ENCODE peak calls at places on chromosomes 2 and 18, in five cellular contexts. G is CD8-positive, alpha-beta T cell; X is hepatocyte; J is cardiac muscle cell; P is NT2/D1. B is an unnamed sample. For H3K4me1, the result is how much of the 10 kb centered on the place peaks cover.

GRCh38 chr2:37168217-37168981 is 11.6 kb upstream of the EIF2AK2 start:
- DNase-seq in J (peak), X (peak), P (no peak), G (peak), B (peak)

GRCh38 chr2:236824836-236825235 is 255.2 kb downstream of the ACKR3 start:
- DNase-seq in P (no peak), G (no peak), J (no peak), X (peak), B (peak)

GRCh38 chr2:23386422-23387220 is 1.6 kb downstream of the KLHL29 start:
- DNase-seq in X (peak), G (peak), J (peak), P (no peak), B (peak)

GRCh38 chr2:149894226-149894625 is 306.7 kb upstream of the MMADHC start:
- DNase-seq in X (no peak), J (no peak), G (no peak), P (no peak), B (no peak)

GRCh38 chr2:176158855-176159677 is 2.0 kb downstream of the HOXD3 start:
- DNase-seq in G (no peak), P (no peak), J (no peak), X (no peak), B (no peak)

GRCh38 chr2:209946539-209946938 is 55.9 kb upstream of the RPE start:
- DNase-seq in P (no peak), J (no peak), X (no peak), G (no peak), B (no peak)

GRCh38 chr2:43519711-43520221 is 76.1 kb downstream of the THADA start:
- DNase-seq in P (no peak), J (no peak), X (no peak), G (no peak), B (no peak)

GRCh38 chr2:190183535-190183934 is 121.0 kb upstream of the MSTN start:
- DNase-seq in J (no peak), X (no peak), P (no peak), G (no peak), B (no peak)

GRCh38 chr2:106094101-106094860 is 99.8 kb downstream of the UXS1 start:
- DNase-seq in P (no peak), G (peak), J (no peak), X (no peak), B (no peak)

GRCh38 chr18:31684279-31685096 is at the start of gene B4GALT6:
- DNase-seq in X (peak), G (no peak), P (peak), J (peak), B (peak)

GRCh38 chr2:74524955-74525716 is 895 bp downstream of the DQX1 start:
- DNase-seq in X (no peak), P (no peak), G (no peak), J (no peak), B (no peak)

GRCh38 chr2:174602741-174603140 is 5.1 kb upstream of the WIPF1 start:
- DNase-seq in X (no peak), G (no peak), J (no peak), P (no peak), B (no peak)

GRCh38 chr2:69280796-69281412 is 106.1 kb downstream of the GFPT1 start:
- DNase-seq in X (no peak), G (no peak), P (no peak), J (no peak), B (no peak)

GRCh38 chr2:209578394-209579006 is 154.7 kb downstream of the MAP2 start:
- DNase-seq in X (no peak), G (no peak), P (no peak), J (no peak), B (no peak)

GRCh38 chr2:179195146-179195545 is 69.5 kb downstream of the SESTD1 start:
- DNase-seq in G (no peak), X (no peak), J (no peak), P (no peak), B (no peak)

GRCh38 chr2:32095671-32096070 is 32.3 kb downstream of the SPAST start:
- DNase-seq in X (no peak), J (no peak), G (no peak), P (no peak), B (no peak)

GRCh38 chr18:7117390-7118355 is at the start of gene LAMA1:
- DNase-seq in P (peak), X (peak), G (no peak), J (peak), B (no peak)

GRCh38 chr2:3024401-3024935 is 353.1 kb downstream of the EIPR1 start:
- DNase-seq in J (no peak), P (no peak), X (no peak), G (no peak), B (no peak)

GRCh38 chr2:26591619-26592505 is 49.3 kb downstream of the CIB4 start:
- DNase-seq in P (no peak), J (no peak), G (no peak), X (no peak), B (no peak)

GRCh38 chr2:29495536-29495935 is 380.3 kb downstream of the CLIP4 start:
- DNase-seq in X (no peak), G (no peak), P (no peak), J (no peak), B (no peak)

GRCh38 chr18:75041586-75041985 is 167.4 kb downstream of the PTGR3 start:
- DNase-seq in X (no peak), G (no peak), J (no peak), P (no peak), B (no peak)

GRCh38 chr2:98759827-98760625 is 29.1 kb upstream of the MGAT4A start:
- DNase-seq in P (no peak), X (no peak), J (no peak), G (no peak), B (no peak)

GRCh38 chr2:157256621-157257020 is 884 bp upstream of the GALNT5 start:
- DNase-seq in P (no peak), X (no peak), J (no peak), G (no peak), B (no peak)

GRCh38 chr18:74450626-74451025 is 6.5 kb downstream of the DIPK1C start:
- DNase-seq in J (no peak), P (no peak), G (no peak), X (no peak), B (no peak)

GRCh38 chr2:236568068-236568921 is 1.3 kb upstream of the ACKR3 start:
- DNase-seq in P (no peak), X (peak), J (peak), G (peak), B (peak)

GRCh38 chr18:9898792-9899549 is 13.2 kb downstream of the TXNDC2 start:
- DNase-seq in P (no peak), G (no peak), J (no peak), X (peak), B (peak)

GRCh38 chr2:138485019-138485418 is 16.6 kb upstream of the SPOPL start:
- DNase-seq in J (no peak), X (no peak), G (no peak), P (no peak), B (no peak)

GRCh38 chr18:51563401-51563800 is 365.9 kb upstream of the MEX3C start:
- DNase-seq in J (no peak), G (no peak), P (no peak), X (no peak), B (no peak)

GRCh38 chr2:209005371-209005770 is 418.5 kb upstream of the MAP2 start:
- DNase-seq in J (no peak), P (no peak), X (no peak), G (no peak), B (no peak)

GRCh38 chr18:31976242-31976641 is 33.3 kb upstream of the TRAPPC8 start:
- DNase-seq in X (no peak), G (no peak), J (peak), P (no peak), B (no peak)

GRCh38 chr2:209536363-209536762 is 112.5 kb downstream of the MAP2 start:
- DNase-seq in P (no peak), X (no peak), G (no peak), J (no peak), B (no peak)

GRCh38 chr2:11786191-11786590 is 39.8 kb downstream of the LPIN1 start:
- DNase-seq in J (no peak), X (no peak), P (no peak), G (no peak), B (no peak)

DNA sequence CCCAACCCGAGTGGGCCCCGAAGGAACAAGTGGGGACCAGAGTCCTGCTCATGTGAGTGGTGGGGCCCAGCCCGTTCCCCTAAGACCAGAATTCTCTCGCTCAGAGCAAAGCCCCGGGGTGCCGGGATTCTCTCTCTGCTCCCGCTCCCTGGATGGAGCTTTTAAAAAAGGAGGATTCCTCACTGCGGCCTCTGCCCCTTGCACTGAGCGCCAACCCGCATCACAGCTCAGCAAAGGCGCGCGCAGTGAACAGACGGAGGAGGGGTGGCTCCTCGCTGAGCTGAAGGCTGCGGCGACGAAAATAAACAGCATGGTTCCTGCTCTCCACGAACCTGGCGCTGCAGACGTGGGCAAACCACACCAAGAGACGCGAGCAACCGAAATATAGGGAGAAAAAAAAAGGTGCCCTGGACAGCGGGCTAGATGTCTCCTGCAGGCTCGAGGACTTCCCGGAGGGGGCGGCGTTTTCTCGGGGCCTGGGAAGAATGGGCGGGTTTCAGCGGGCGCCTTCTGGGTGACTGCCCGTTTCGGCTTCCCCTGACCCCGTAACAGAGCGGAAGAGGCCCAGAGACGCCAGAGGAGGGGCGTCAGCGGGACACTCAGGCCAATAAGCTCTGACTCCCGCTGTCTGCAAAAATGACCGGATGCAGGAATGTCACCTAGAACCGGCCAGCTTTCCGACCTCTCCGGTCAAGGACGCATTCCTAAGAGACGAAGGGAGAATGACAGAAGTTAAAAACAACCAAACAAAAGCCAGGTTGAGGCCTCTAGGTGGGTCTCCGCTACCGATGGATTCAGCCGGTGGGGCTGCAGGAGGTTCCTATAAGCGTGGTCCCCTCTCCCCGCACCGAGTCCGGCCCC is 819 bp upstream of the KLF11 start:
- DNase-seq in J (peak), X (peak), P (no peak), G (peak), B (peak)
- H3K4me1 ChIP-seq in J (under half), X (under half), P (under half), G (under half), B (under half)

GRCh38 chr2:215749092-215749957 is 264.0 kb downstream of the MREG start:
- DNase-seq in P (no peak), J (no peak), X (peak), G (no peak), B (peak)
- H3K4me1 ChIP-seq in P (under half), J (under half), X (under half), G (under half), B (under half)

DNA sequence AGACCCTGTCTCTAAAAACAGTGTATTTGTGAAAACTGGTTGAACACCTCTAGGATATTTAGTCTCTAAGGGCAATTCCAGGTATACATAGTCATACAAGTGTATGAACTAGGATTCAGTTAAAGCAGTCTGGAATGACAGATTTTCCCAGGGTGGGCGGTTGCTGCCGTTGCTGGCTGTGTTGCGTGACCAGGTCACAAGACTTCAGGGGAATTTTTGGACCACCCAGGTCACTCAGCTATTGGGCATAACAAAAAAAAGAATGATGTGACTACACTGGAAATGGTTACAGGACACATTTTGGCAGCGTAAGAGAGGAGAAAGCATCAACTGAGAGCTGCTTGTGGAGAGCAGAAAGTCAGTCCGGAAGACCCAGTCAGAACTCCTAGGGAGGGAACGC is 58.0 kb upstream of the ZBTB7C start:
- DNase-seq in G (no peak), J (no peak), X (no peak), P (no peak), B (no peak)
- H3K4me1 ChIP-seq in G (under half), J (under half), X (under half), P (under half), B (under half)

GRCh38 chr2:233740875-233741274 is 12.0 kb downstream of the UGT1A3 start:
- DNase-seq in X (no peak), P (no peak), J (no peak), G (no peak), B (no peak)
- H3K4me1 ChIP-seq in X (under half), P (under half), J (under half), G (under half), B (under half)